ENCODE peak calls at places on chromosomes 16 and 17, in nine cellular contexts. One of them, this sample, is unnamed.
A peak's percentile ranks its signal among the peaks of the same experiment; 100 is the strongest.

GRCh38 chr17:77617516-77617915 is 341.0 kb upstream of the TNRC6C start:
- DNase-seq in pancreas: no peak
- DNase-seq in sigmoid colon: no peak
- DNase-seq in SK-N-SH: no peak
- DNase-seq in tibial nerve: no peak
- DNase-seq in HepG2: no peak
- DNase-seq in upper lobe of right lung: peak; percentile 48
- DNase-seq in OCI-LY7: no peak
- DNase-seq in lung: no peak
- DNase-seq in this sample: no peak

GRCh38 chr16:11061629-11062270 is 117.4 kb downstream of the CLEC16A start:
- DNase-seq in tibial nerve: no peak
- DNase-seq in SK-N-SH: no peak
- DNase-seq in upper lobe of right lung: peak; percentile 31
- DNase-seq in OCI-LY7: no peak
- DNase-seq in sigmoid colon: peak; percentile 42
- DNase-seq in pancreas: no peak
- DNase-seq in lung: no peak
- DNase-seq in HepG2: no peak
- DNase-seq in this sample: no peak

GRCh38 chr17:35238817-35239216 is 4.1 kb upstream of the SLFN5 start:
- DNase-seq in upper lobe of right lung: no peak
- DNase-seq in sigmoid colon: no peak
- DNase-seq in tibial nerve: no peak
- DNase-seq in pancreas: no peak
- DNase-seq in HepG2: no peak
- DNase-seq in lung: no peak
- DNase-seq in SK-N-SH: no peak
- DNase-seq in OCI-LY7: no peak
- DNase-seq in this sample: no peak

GRCh38 chr16:67879462-67879861 is 5.2 kb upstream of the NRN1L start:
- DNase-seq in SK-N-SH: no peak
- DNase-seq in pancreas: no peak
- DNase-seq in upper lobe of right lung: no peak
- DNase-seq in lung: no peak
- DNase-seq in tibial nerve: no peak
- DNase-seq in OCI-LY7: no peak
- DNase-seq in sigmoid colon: no peak
- DNase-seq in HepG2: no peak
- DNase-seq in this sample: no peak

GRCh38 chr17:27782791-27783206 is 17.5 kb downstream of the NOS2 start:
- DNase-seq in HepG2: no peak
- DNase-seq in lung: peak; percentile 38
- DNase-seq in SK-N-SH: peak; percentile 52
- DNase-seq in pancreas: no peak
- DNase-seq in upper lobe of right lung: no peak
- DNase-seq in OCI-LY7: peak; percentile 25
- DNase-seq in tibial nerve: no peak
- DNase-seq in sigmoid colon: no peak
- DNase-seq in this sample: peak; percentile 35

GRCh38 chr16:27222499-27223225 is 19.3 kb downstream of the KDM8 start:
- DNase-seq in pancreas: no peak
- DNase-seq in SK-N-SH: peak; percentile 51
- DNase-seq in HepG2: no peak
- DNase-seq in lung: no peak
- DNase-seq in upper lobe of right lung: no peak
- DNase-seq in OCI-LY7: no peak
- DNase-seq in tibial nerve: no peak
- DNase-seq in sigmoid colon: peak; percentile 86
- DNase-seq in this sample: peak; percentile 31

GRCh38 chr16:89054261-89054661 is 39.4 kb upstream of the ACSF3 start:
- DNase-seq in pancreas: no peak
- DNase-seq in HepG2: no peak
- DNase-seq in upper lobe of right lung: no peak
- DNase-seq in lung: no peak
- DNase-seq in tibial nerve: no peak
- DNase-seq in sigmoid colon: no peak
- DNase-seq in OCI-LY7: no peak
- DNase-seq in SK-N-SH: no peak
- DNase-seq in this sample: no peak

GRCh38 chr17:19013806-19014627 is 9.5 kb upstream of the FAM83G start:
- DNase-seq in pancreas: no peak
- DNase-seq in tibial nerve: no peak
- DNase-seq in upper lobe of right lung: no peak
- DNase-seq in HepG2: no peak
- DNase-seq in SK-N-SH: no peak
- DNase-seq in OCI-LY7: no peak
- DNase-seq in lung: no peak
- DNase-seq in sigmoid colon: no peak
- DNase-seq in this sample: no peak

GRCh38 chr17:75831032-75831567 is 13.1 kb downstream of the UNC13D start:
- DNase-seq in OCI-LY7: no peak
- DNase-seq in upper lobe of right lung: no peak
- DNase-seq in sigmoid colon: no peak
- DNase-seq in pancreas: no peak
- DNase-seq in lung: no peak
- DNase-seq in tibial nerve: no peak
- DNase-seq in SK-N-SH: no peak
- DNase-seq in HepG2: no peak
- DNase-seq in this sample: no peak

GRCh38 chr17:75832164-75832651 is 12.0 kb downstream of the UNC13D start:
- DNase-seq in lung: no peak
- DNase-seq in HepG2: no peak
- DNase-seq in pancreas: no peak
- DNase-seq in OCI-LY7: no peak
- DNase-seq in SK-N-SH: no peak
- DNase-seq in tibial nerve: peak; percentile 23
- DNase-seq in upper lobe of right lung: peak; percentile 67
- DNase-seq in sigmoid colon: peak; percentile 87
- DNase-seq in this sample: no peak

GRCh38 chr17:75828741-75829140 is 15.5 kb downstream of the UNC13D start:
- DNase-seq in OCI-LY7: no peak
- DNase-seq in lung: no peak
- DNase-seq in tibial nerve: no peak
- DNase-seq in SK-N-SH: no peak
- DNase-seq in HepG2: no peak
- DNase-seq in pancreas: no peak
- DNase-seq in sigmoid colon: no peak
- DNase-seq in upper lobe of right lung: no peak
- DNase-seq in this sample: peak; percentile 12

GRCh38 chr17:75829747-75830146 is 14.5 kb downstream of the UNC13D start:
- DNase-seq in OCI-LY7: no peak
- DNase-seq in pancreas: no peak
- DNase-seq in tibial nerve: no peak
- DNase-seq in lung: no peak
- DNase-seq in SK-N-SH: no peak
- DNase-seq in HepG2: no peak
- DNase-seq in sigmoid colon: no peak
- DNase-seq in upper lobe of right lung: no peak
- DNase-seq in this sample: peak; percentile 3

DNA sequence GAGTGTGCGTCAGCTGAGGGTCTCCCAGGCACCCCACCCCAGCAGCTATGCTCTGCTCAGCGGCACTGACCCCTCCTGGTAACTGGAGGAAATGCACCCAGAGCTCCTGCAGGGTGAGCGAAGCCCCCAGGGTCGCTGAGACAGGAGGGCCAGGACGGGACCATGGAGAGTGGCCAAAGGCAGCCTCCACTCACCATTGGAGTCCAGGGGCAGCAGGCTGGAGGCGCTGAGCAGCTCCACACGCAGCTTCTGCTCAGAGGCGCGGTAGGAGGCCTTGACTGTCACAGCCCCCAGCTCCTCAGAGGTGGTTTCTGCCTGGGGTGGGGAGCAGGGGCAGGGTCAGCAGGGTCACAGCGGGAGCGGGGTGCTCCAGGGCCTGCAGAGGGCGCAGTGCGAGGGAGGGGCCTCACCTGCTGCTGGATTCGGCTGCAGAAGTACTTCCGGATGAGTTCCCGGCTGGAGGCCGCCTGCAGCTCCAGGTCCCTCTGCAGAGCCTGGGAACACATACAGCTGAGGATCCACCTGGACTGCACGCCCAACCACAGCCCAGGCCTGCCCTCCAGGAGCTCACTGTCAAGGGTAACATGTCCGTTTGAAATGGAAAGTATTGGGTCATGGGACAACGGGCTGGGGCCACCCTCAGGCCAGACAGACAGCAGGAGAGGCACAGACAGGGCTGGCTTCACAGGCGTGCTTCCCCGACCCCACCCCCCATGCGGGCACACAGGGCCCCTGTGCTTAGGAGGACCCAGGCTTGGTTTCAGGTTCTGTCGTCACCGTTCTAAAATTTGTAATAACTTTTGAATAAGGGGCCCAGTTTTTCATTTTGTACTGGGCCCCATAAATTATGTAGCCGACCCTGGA is 13.8 kb downstream of the UNC13D start:
- DNase-seq in sigmoid colon: peak; percentile 63
- DNase-seq in SK-N-SH: peak; percentile 88
- DNase-seq in tibial nerve: no peak
- DNase-seq in HepG2: no peak
- DNase-seq in lung: no peak
- DNase-seq in upper lobe of right lung: no peak
- DNase-seq in pancreas: no peak
- DNase-seq in OCI-LY7: peak; percentile 55
- DNase-seq in this sample: peak; percentile 56
- TF ChIP-seq CTCF in sigmoid colon: no peak
- TF ChIP-seq CTCF in SK-N-SH: peak; percentile 74
- TF ChIP-seq CTCF in tibial nerve: peak; percentile 38
- TF ChIP-seq CTCF in HepG2: peak; percentile 79
- TF ChIP-seq CTCF in lung: no peak
- TF ChIP-seq CTCF in upper lobe of right lung: peak; percentile 43
- TF ChIP-seq CTCF in pancreas: peak; percentile 24
- TF ChIP-seq CTCF in OCI-LY7: peak; percentile 87
- TF ChIP-seq CTCF in this sample: peak; percentile 62

DNA sequence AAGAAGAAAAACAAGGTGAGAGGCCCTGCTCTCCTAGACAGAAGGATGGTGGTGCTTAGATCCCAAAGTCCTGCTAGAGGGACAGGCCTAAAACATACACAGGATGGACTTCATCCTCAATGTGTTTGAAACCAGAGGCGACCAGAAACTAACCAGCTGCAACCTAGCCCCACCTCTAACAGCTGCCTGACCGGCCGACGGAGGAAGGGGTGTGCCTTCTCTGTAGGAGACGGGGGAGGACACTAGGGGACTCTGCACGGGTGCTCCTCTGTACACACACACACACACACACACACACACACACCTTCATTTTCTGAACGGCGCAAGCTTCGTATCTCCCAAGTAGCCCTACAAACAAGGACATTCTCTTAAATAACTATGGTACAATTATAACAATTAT is 24.3 kb upstream of the PITPNM3 start:
- DNase-seq in upper lobe of right lung: no peak
- DNase-seq in SK-N-SH: no peak
- DNase-seq in HepG2: no peak
- DNase-seq in tibial nerve: no peak
- DNase-seq in OCI-LY7: no peak
- DNase-seq in sigmoid colon: no peak
- DNase-seq in pancreas: no peak
- DNase-seq in lung: no peak
- DNase-seq in this sample: no peak
- H3K36me3 ChIP-seq in upper lobe of right lung: peaks cover 24% of the 10 kb centered on the region
- H3K36me3 ChIP-seq in SK-N-SH: peaks cover 60% of the 10 kb centered on the region
- H3K36me3 ChIP-seq in HepG2: peaks cover 40% of the 10 kb centered on the region
- H3K36me3 ChIP-seq in tibial nerve: peaks cover 85% of the 10 kb centered on the region
- H3K36me3 ChIP-seq in OCI-LY7: peaks cover 61% of the 10 kb centered on the region
- H3K36me3 ChIP-seq in sigmoid colon: peaks cover 7% of the 10 kb centered on the region
- H3K36me3 ChIP-seq in pancreas: no peaks in the 10 kb centered on the region
- H3K36me3 ChIP-seq in lung: peaks cover 35% of the 10 kb centered on the region
- H3K36me3 ChIP-seq in this sample: no peaks in the 10 kb centered on the region

GRCh38 chr17:81368623-81369022 is 26.6 kb upstream of the BAHCC1 start:
- DNase-seq in pancreas: no peak
- DNase-seq in SK-N-SH: no peak
- DNase-seq in HepG2: no peak
- DNase-seq in tibial nerve: no peak
- DNase-seq in sigmoid colon: no peak
- DNase-seq in OCI-LY7: no peak
- DNase-seq in upper lobe of right lung: no peak
- DNase-seq in lung: no peak
- DNase-seq in this sample: no peak

GRCh38 chr17:81368161-81368560 is 27.1 kb upstream of the BAHCC1 start:
- DNase-seq in upper lobe of right lung: no peak
- DNase-seq in OCI-LY7: no peak
- DNase-seq in sigmoid colon: no peak
- DNase-seq in HepG2: no peak
- DNase-seq in tibial nerve: no peak
- DNase-seq in pancreas: no peak
- DNase-seq in SK-N-SH: no peak
- DNase-seq in lung: no peak
- DNase-seq in this sample: no peak

GRCh38 chr17:81365601-81366585 is 29.4 kb upstream of the BAHCC1 start:
- DNase-seq in lung: peak; percentile 89
- DNase-seq in sigmoid colon: peak; percentile 92
- DNase-seq in pancreas: peak; percentile 98
- DNase-seq in HepG2: peak; percentile 72
- DNase-seq in tibial nerve: no peak
- DNase-seq in OCI-LY7: peak; percentile 46
- DNase-seq in SK-N-SH: peak; percentile 63
- DNase-seq in upper lobe of right lung: peak; percentile 93
- DNase-seq in this sample: no peak

GRCh38 chr17:81366648-81367047 is 28.6 kb upstream of the BAHCC1 start:
- DNase-seq in HepG2: no peak
- DNase-seq in upper lobe of right lung: no peak
- DNase-seq in pancreas: no peak
- DNase-seq in lung: no peak
- DNase-seq in SK-N-SH: no peak
- DNase-seq in sigmoid colon: no peak
- DNase-seq in OCI-LY7: no peak
- DNase-seq in tibial nerve: no peak
- DNase-seq in this sample: no peak

DNA sequence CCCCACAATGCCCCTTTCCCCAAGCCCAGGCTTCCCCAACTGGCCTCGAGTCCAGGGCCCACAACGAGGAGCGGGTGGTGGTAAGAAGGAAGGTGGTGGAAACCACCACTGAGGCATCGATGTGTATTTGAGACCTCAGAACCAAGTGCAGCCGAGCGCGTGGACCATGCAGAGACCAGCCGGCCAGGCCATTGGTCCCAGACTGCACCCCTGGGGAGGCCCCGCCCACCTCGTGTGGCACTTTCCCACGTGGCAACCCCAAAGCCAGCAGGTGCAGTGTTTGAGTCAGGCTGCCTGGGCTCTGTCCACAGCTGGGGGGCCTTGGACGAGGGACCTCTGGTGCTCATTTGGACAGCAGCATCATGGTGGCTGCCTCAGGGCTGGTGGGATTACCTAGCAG is 28.1 kb upstream of the BAHCC1 start:
- DNase-seq in pancreas: no peak
- DNase-seq in HepG2: no peak
- DNase-seq in SK-N-SH: no peak
- DNase-seq in OCI-LY7: no peak
- DNase-seq in upper lobe of right lung: no peak
- DNase-seq in lung: no peak
- DNase-seq in sigmoid colon: no peak
- DNase-seq in tibial nerve: no peak
- DNase-seq in this sample: no peak
- H3K4me3 ChIP-seq in pancreas: no peak overlapping the region
- H3K4me3 ChIP-seq in HepG2: no peak overlapping the region
- H3K4me3 ChIP-seq in SK-N-SH: no peak overlapping the region
- H3K4me3 ChIP-seq in OCI-LY7: no peak overlapping the region
- H3K4me3 ChIP-seq in upper lobe of right lung: no peak overlapping the region
- H3K4me3 ChIP-seq in lung: no peak overlapping the region
- H3K4me3 ChIP-seq in sigmoid colon: no peak overlapping the region
- H3K4me3 ChIP-seq in tibial nerve: no peak overlapping the region
- H3K4me3 ChIP-seq in this sample: no peak overlapping the region

DNA sequence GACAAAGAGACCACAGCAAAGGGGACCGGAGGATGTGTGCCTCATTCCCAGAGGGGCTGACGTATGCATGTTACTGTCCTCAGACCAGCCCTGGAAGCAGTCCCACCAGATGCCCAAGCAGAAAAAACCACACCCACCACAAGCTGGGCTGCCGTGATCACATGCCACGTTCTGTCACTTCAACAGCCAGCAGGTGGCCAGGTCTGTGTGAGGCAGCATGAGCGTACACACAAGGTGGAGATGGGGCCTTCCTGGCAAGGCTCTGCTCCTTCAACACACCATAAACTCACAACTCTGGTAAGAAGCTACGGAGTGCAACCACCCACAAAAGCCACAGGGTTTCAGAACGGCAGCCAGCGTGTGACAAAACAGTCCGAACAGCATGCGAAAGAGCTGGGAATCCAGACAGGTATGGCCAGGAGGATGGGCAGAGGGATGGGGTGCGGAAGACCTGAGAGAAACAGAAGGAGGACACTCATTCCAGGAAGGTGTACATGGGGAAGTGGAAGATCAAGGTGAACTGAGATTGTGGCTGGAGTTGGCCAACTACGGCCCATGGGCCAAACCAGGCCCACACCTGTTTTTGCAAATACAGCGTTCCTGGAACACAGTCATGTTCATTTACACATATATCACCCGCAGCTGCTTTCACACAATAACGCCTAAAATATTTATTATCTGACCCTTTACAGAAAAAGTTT is 27.9 kb downstream of the MBTPS1 start:
- DNase-seq in lung: no peak
- DNase-seq in SK-N-SH: no peak
- DNase-seq in OCI-LY7: peak; percentile 76
- DNase-seq in pancreas: no peak
- DNase-seq in HepG2: peak; percentile 24
- DNase-seq in upper lobe of right lung: no peak
- DNase-seq in tibial nerve: no peak
- DNase-seq in sigmoid colon: no peak
- DNase-seq in this sample: peak; percentile 61
- TF ChIP-seq CTCF in lung: no peak
- TF ChIP-seq CTCF in SK-N-SH: no peak
- TF ChIP-seq CTCF in OCI-LY7: peak; percentile 64
- TF ChIP-seq CTCF in pancreas: no peak
- TF ChIP-seq CTCF in HepG2: peak; percentile 52
- TF ChIP-seq CTCF in upper lobe of right lung: no peak
- TF ChIP-seq CTCF in tibial nerve: no peak
- TF ChIP-seq CTCF in sigmoid colon: no peak
- TF ChIP-seq CTCF in this sample: peak; percentile 42

This sample was measured in BE2C.